ENCODE peak calls at places on chromosomes 6 and 20, in eight cellular contexts. One of them, this sample, is unnamed.

GRCh38 chr6:135183532-135184440 is 2.7 kb downstream of the MYB start:
- DNase-seq in activated CD4-positive, alpha-beta memory T cell treated with anti-CD3 and anti-CD28 coated beads, Interleukin-2, amount 10 ng/mL, durations not matched to agents 7 days and 5 days: peak
- DNase-seq in fibroblast of pulmonary artery: peak
- DNase-seq in thoracic aorta: no peak
- DNase-seq in renal cortical epithelial cell: peak
- DNase-seq in stimulated activated CD4-positive, alpha-beta T cell treated with anti-CD3 and anti-CD28 coated beads, Interleukin-1b, Interleukin-23, amount 100 ng/mL, for 24 hours: peak
- DNase-seq in epithelial cell of proximal tubule: no peak
- DNase-seq in effector memory CD4-positive, alpha-beta T cell: peak
- DNase-seq in this sample: peak

GRCh38 chr6:10099086-10099499 is 315.8 kb downstream of the TFAP2A start:
- DNase-seq in activated CD4-positive, alpha-beta memory T cell treated with anti-CD3 and anti-CD28 coated beads, Interleukin-2, amount 10 ng/mL, durations not matched to agents 7 days and 5 days: no peak
- DNase-seq in fibroblast of pulmonary artery: no peak
- DNase-seq in thoracic aorta: no peak
- DNase-seq in renal cortical epithelial cell: peak
- DNase-seq in stimulated activated CD4-positive, alpha-beta T cell treated with anti-CD3 and anti-CD28 coated beads, Interleukin-1b, Interleukin-23, amount 100 ng/mL, for 24 hours: no peak
- DNase-seq in epithelial cell of proximal tubule: no peak
- DNase-seq in effector memory CD4-positive, alpha-beta T cell: no peak
- DNase-seq in this sample: no peak

GRCh38 chr6:57021086-57021720 is 25.3 kb upstream of the KIAA1586 start:
- DNase-seq in activated CD4-positive, alpha-beta memory T cell treated with anti-CD3 and anti-CD28 coated beads, Interleukin-2, amount 10 ng/mL, durations not matched to agents 7 days and 5 days: no peak
- DNase-seq in fibroblast of pulmonary artery: peak
- DNase-seq in thoracic aorta: no peak
- DNase-seq in renal cortical epithelial cell: peak
- DNase-seq in stimulated activated CD4-positive, alpha-beta T cell treated with anti-CD3 and anti-CD28 coated beads, Interleukin-1b, Interleukin-23, amount 100 ng/mL, for 24 hours: no peak
- DNase-seq in epithelial cell of proximal tubule: peak
- DNase-seq in effector memory CD4-positive, alpha-beta T cell: no peak
- DNase-seq in this sample: peak

GRCh38 chr6:105452924-105453756 is 50.3 kb upstream of the PREP start:
- DNase-seq in activated CD4-positive, alpha-beta memory T cell treated with anti-CD3 and anti-CD28 coated beads, Interleukin-2, amount 10 ng/mL, durations not matched to agents 7 days and 5 days: peak
- DNase-seq in fibroblast of pulmonary artery: no peak
- DNase-seq in thoracic aorta: no peak
- DNase-seq in renal cortical epithelial cell: no peak
- DNase-seq in stimulated activated CD4-positive, alpha-beta T cell treated with anti-CD3 and anti-CD28 coated beads, Interleukin-1b, Interleukin-23, amount 100 ng/mL, for 24 hours: no peak
- DNase-seq in epithelial cell of proximal tubule: no peak
- DNase-seq in effector memory CD4-positive, alpha-beta T cell: peak
- DNase-seq in this sample: peak

GRCh38 chr20:49435639-49436038 is 46.8 kb downstream of the KCNB1 start:
- DNase-seq in activated CD4-positive, alpha-beta memory T cell treated with anti-CD3 and anti-CD28 coated beads, Interleukin-2, amount 10 ng/mL, durations not matched to agents 7 days and 5 days: no peak
- DNase-seq in fibroblast of pulmonary artery: no peak
- DNase-seq in thoracic aorta: no peak
- DNase-seq in renal cortical epithelial cell: no peak
- DNase-seq in stimulated activated CD4-positive, alpha-beta T cell treated with anti-CD3 and anti-CD28 coated beads, Interleukin-1b, Interleukin-23, amount 100 ng/mL, for 24 hours: no peak
- DNase-seq in epithelial cell of proximal tubule: no peak
- DNase-seq in effector memory CD4-positive, alpha-beta T cell: no peak
- DNase-seq in this sample: no peak

GRCh38 chr20:37007898-37008649 is 56.6 kb upstream of the SAMHD1 start:
- DNase-seq in activated CD4-positive, alpha-beta memory T cell treated with anti-CD3 and anti-CD28 coated beads, Interleukin-2, amount 10 ng/mL, durations not matched to agents 7 days and 5 days: peak
- DNase-seq in fibroblast of pulmonary artery: peak
- DNase-seq in thoracic aorta: no peak
- DNase-seq in renal cortical epithelial cell: peak
- DNase-seq in stimulated activated CD4-positive, alpha-beta T cell treated with anti-CD3 and anti-CD28 coated beads, Interleukin-1b, Interleukin-23, amount 100 ng/mL, for 24 hours: no peak
- DNase-seq in epithelial cell of proximal tubule: no peak
- DNase-seq in effector memory CD4-positive, alpha-beta T cell: no peak
- DNase-seq in this sample: peak

GRCh38 chr6:143323729-143324465 is 126.6 kb downstream of the ADAT2 start:
- DNase-seq in activated CD4-positive, alpha-beta memory T cell treated with anti-CD3 and anti-CD28 coated beads, Interleukin-2, amount 10 ng/mL, durations not matched to agents 7 days and 5 days: no peak
- DNase-seq in fibroblast of pulmonary artery: no peak
- DNase-seq in thoracic aorta: no peak
- DNase-seq in renal cortical epithelial cell: peak
- DNase-seq in stimulated activated CD4-positive, alpha-beta T cell treated with anti-CD3 and anti-CD28 coated beads, Interleukin-1b, Interleukin-23, amount 100 ng/mL, for 24 hours: no peak
- DNase-seq in epithelial cell of proximal tubule: no peak
- DNase-seq in effector memory CD4-positive, alpha-beta T cell: no peak
- DNase-seq in this sample: no peak

GRCh38 chr6:41657131-41658094 is 19.1 kb downstream of the MDFI start:
- DNase-seq in activated CD4-positive, alpha-beta memory T cell treated with anti-CD3 and anti-CD28 coated beads, Interleukin-2, amount 10 ng/mL, durations not matched to agents 7 days and 5 days: no peak
- DNase-seq in fibroblast of pulmonary artery: no peak
- DNase-seq in thoracic aorta: no peak
- DNase-seq in renal cortical epithelial cell: no peak
- DNase-seq in stimulated activated CD4-positive, alpha-beta T cell treated with anti-CD3 and anti-CD28 coated beads, Interleukin-1b, Interleukin-23, amount 100 ng/mL, for 24 hours: no peak
- DNase-seq in epithelial cell of proximal tubule: no peak
- DNase-seq in effector memory CD4-positive, alpha-beta T cell: no peak
- DNase-seq in this sample: no peak

GRCh38 chr20:17024513-17025105 is 202.2 kb upstream of the PCSK2 start:
- DNase-seq in activated CD4-positive, alpha-beta memory T cell treated with anti-CD3 and anti-CD28 coated beads, Interleukin-2, amount 10 ng/mL, durations not matched to agents 7 days and 5 days: no peak
- DNase-seq in fibroblast of pulmonary artery: no peak
- DNase-seq in thoracic aorta: no peak
- DNase-seq in renal cortical epithelial cell: peak
- DNase-seq in stimulated activated CD4-positive, alpha-beta T cell treated with anti-CD3 and anti-CD28 coated beads, Interleukin-1b, Interleukin-23, amount 100 ng/mL, for 24 hours: no peak
- DNase-seq in epithelial cell of proximal tubule: no peak
- DNase-seq in effector memory CD4-positive, alpha-beta T cell: no peak
- DNase-seq in this sample: no peak

GRCh38 chr6:39812853-39813533 is 20.8 kb downstream of the DAAM2 start:
- DNase-seq in activated CD4-positive, alpha-beta memory T cell treated with anti-CD3 and anti-CD28 coated beads, Interleukin-2, amount 10 ng/mL, durations not matched to agents 7 days and 5 days: no peak
- DNase-seq in fibroblast of pulmonary artery: peak
- DNase-seq in thoracic aorta: no peak
- DNase-seq in renal cortical epithelial cell: peak
- DNase-seq in stimulated activated CD4-positive, alpha-beta T cell treated with anti-CD3 and anti-CD28 coated beads, Interleukin-1b, Interleukin-23, amount 100 ng/mL, for 24 hours: no peak
- DNase-seq in epithelial cell of proximal tubule: no peak
- DNase-seq in effector memory CD4-positive, alpha-beta T cell: no peak
- DNase-seq in this sample: no peak

GRCh38 chr6:106082735-106083398 is 3.3 kb upstream of the PRDM1 start:
- DNase-seq in activated CD4-positive, alpha-beta memory T cell treated with anti-CD3 and anti-CD28 coated beads, Interleukin-2, amount 10 ng/mL, durations not matched to agents 7 days and 5 days: no peak
- DNase-seq in fibroblast of pulmonary artery: peak
- DNase-seq in thoracic aorta: no peak
- DNase-seq in renal cortical epithelial cell: no peak
- DNase-seq in stimulated activated CD4-positive, alpha-beta T cell treated with anti-CD3 and anti-CD28 coated beads, Interleukin-1b, Interleukin-23, amount 100 ng/mL, for 24 hours: no peak
- DNase-seq in epithelial cell of proximal tubule: no peak
- DNase-seq in effector memory CD4-positive, alpha-beta T cell: no peak
- DNase-seq in this sample: no peak

GRCh38 chr6:14723535-14724086 is 522.3 kb upstream of the JARID2 start:
- DNase-seq in activated CD4-positive, alpha-beta memory T cell treated with anti-CD3 and anti-CD28 coated beads, Interleukin-2, amount 10 ng/mL, durations not matched to agents 7 days and 5 days: no peak
- DNase-seq in fibroblast of pulmonary artery: no peak
- DNase-seq in thoracic aorta: no peak
- DNase-seq in renal cortical epithelial cell: no peak
- DNase-seq in stimulated activated CD4-positive, alpha-beta T cell treated with anti-CD3 and anti-CD28 coated beads, Interleukin-1b, Interleukin-23, amount 100 ng/mL, for 24 hours: no peak
- DNase-seq in epithelial cell of proximal tubule: no peak
- DNase-seq in effector memory CD4-positive, alpha-beta T cell: no peak
- DNase-seq in this sample: no peak

GRCh38 chr6:87630746-87631145 is 40.8 kb downstream of the ORC3 start:
- DNase-seq in activated CD4-positive, alpha-beta memory T cell treated with anti-CD3 and anti-CD28 coated beads, Interleukin-2, amount 10 ng/mL, durations not matched to agents 7 days and 5 days: no peak
- DNase-seq in fibroblast of pulmonary artery: no peak
- DNase-seq in thoracic aorta: no peak
- DNase-seq in renal cortical epithelial cell: no peak
- DNase-seq in stimulated activated CD4-positive, alpha-beta T cell treated with anti-CD3 and anti-CD28 coated beads, Interleukin-1b, Interleukin-23, amount 100 ng/mL, for 24 hours: no peak
- DNase-seq in epithelial cell of proximal tubule: no peak
- DNase-seq in effector memory CD4-positive, alpha-beta T cell: no peak
- DNase-seq in this sample: no peak

GRCh38 chr20:47493175-47493953 is 8.3 kb upstream of the NCOA3 start:
- DNase-seq in activated CD4-positive, alpha-beta memory T cell treated with anti-CD3 and anti-CD28 coated beads, Interleukin-2, amount 10 ng/mL, durations not matched to agents 7 days and 5 days: peak
- DNase-seq in fibroblast of pulmonary artery: peak
- DNase-seq in thoracic aorta: peak
- DNase-seq in renal cortical epithelial cell: peak
- DNase-seq in stimulated activated CD4-positive, alpha-beta T cell treated with anti-CD3 and anti-CD28 coated beads, Interleukin-1b, Interleukin-23, amount 100 ng/mL, for 24 hours: peak
- DNase-seq in epithelial cell of proximal tubule: no peak
- DNase-seq in effector memory CD4-positive, alpha-beta T cell: no peak
- DNase-seq in this sample: peak

GRCh38 chr20:5859611-5860010 is 90.7 kb downstream of the TRMT6 start:
- DNase-seq in activated CD4-positive, alpha-beta memory T cell treated with anti-CD3 and anti-CD28 coated beads, Interleukin-2, amount 10 ng/mL, durations not matched to agents 7 days and 5 days: no peak
- DNase-seq in fibroblast of pulmonary artery: peak
- DNase-seq in thoracic aorta: no peak
- DNase-seq in renal cortical epithelial cell: no peak
- DNase-seq in stimulated activated CD4-positive, alpha-beta T cell treated with anti-CD3 and anti-CD28 coated beads, Interleukin-1b, Interleukin-23, amount 100 ng/mL, for 24 hours: no peak
- DNase-seq in epithelial cell of proximal tubule: no peak
- DNase-seq in effector memory CD4-positive, alpha-beta T cell: no peak
- DNase-seq in this sample: peak

GRCh38 chr20:54028276-54029011 is 42.0 kb downstream of the BCAS1 start:
- DNase-seq in activated CD4-positive, alpha-beta memory T cell treated with anti-CD3 and anti-CD28 coated beads, Interleukin-2, amount 10 ng/mL, durations not matched to agents 7 days and 5 days: no peak
- DNase-seq in fibroblast of pulmonary artery: no peak
- DNase-seq in thoracic aorta: no peak
- DNase-seq in renal cortical epithelial cell: no peak
- DNase-seq in stimulated activated CD4-positive, alpha-beta T cell treated with anti-CD3 and anti-CD28 coated beads, Interleukin-1b, Interleukin-23, amount 100 ng/mL, for 24 hours: no peak
- DNase-seq in epithelial cell of proximal tubule: no peak
- DNase-seq in effector memory CD4-positive, alpha-beta T cell: no peak
- DNase-seq in this sample: no peak

GRCh38 chr6:168475188-168476013 is 34.4 kb downstream of the SMOC2 start:
- DNase-seq in activated CD4-positive, alpha-beta memory T cell treated with anti-CD3 and anti-CD28 coated beads, Interleukin-2, amount 10 ng/mL, durations not matched to agents 7 days and 5 days: no peak
- DNase-seq in fibroblast of pulmonary artery: no peak
- DNase-seq in thoracic aorta: no peak
- DNase-seq in renal cortical epithelial cell: no peak
- DNase-seq in stimulated activated CD4-positive, alpha-beta T cell treated with anti-CD3 and anti-CD28 coated beads, Interleukin-1b, Interleukin-23, amount 100 ng/mL, for 24 hours: no peak
- DNase-seq in epithelial cell of proximal tubule: no peak
- DNase-seq in effector memory CD4-positive, alpha-beta T cell: no peak
- DNase-seq in this sample: no peak